ENCODE peak calls at places on chromosomes 7 and 10, in five cellular contexts. One of them, this sample, is unnamed.

GRCh38 chr10:121823993-121824463 is 103.8 kb downstream of the ATE1 start:
- DNase-seq in HS-5: peak
- DNase-seq in hippocampal formation: no peak
- DNase-seq in activated T-helper 1 cell treated with anti-CD3 and anti-CD28 coated beads, Interleukin-12 subunit alpha, Interleukin-12 subunit beta, Interleukin-2, Interleukin-4 antibody, amounts not matched to agents 30 ng/mL and 10 ng/mL and 1 ng/mL, durations not matched to agents 14 hours and 24 hours and 36 hours: no peak
- DNase-seq in stimulated activated CD4-positive, alpha-beta T cell treated with anti-CD3 and anti-CD28 coated beads, Interleukin-1b, Interleukin-23, amount 100 ng/mL, for 1 hour: no peak
- DNase-seq in this sample: peak

GRCh38 chr10:133087679-133088523 is at the start of gene ADGRA1:
- DNase-seq in HS-5: no peak
- DNase-seq in activated T-helper 1 cell treated with anti-CD3 and anti-CD28 coated beads, Interleukin-12 subunit alpha, Interleukin-12 subunit beta, Interleukin-2, Interleukin-4 antibody, amounts not matched to agents 30 ng/mL and 10 ng/mL and 1 ng/mL, durations not matched to agents 14 hours and 24 hours and 36 hours: no peak
- DNase-seq in stimulated activated CD4-positive, alpha-beta T cell treated with anti-CD3 and anti-CD28 coated beads, Interleukin-1b, Interleukin-23, amount 100 ng/mL, for 1 hour: no peak
- DNase-seq in hippocampal formation: peak
- DNase-seq in this sample: peak

GRCh38 chr10:122263971-122264370 is 7.1 kb upstream of the BTBD16 start:
- DNase-seq in hippocampal formation: no peak
- DNase-seq in HS-5: peak
- DNase-seq in stimulated activated CD4-positive, alpha-beta T cell treated with anti-CD3 and anti-CD28 coated beads, Interleukin-1b, Interleukin-23, amount 100 ng/mL, for 1 hour: no peak
- DNase-seq in activated T-helper 1 cell treated with anti-CD3 and anti-CD28 coated beads, Interleukin-12 subunit alpha, Interleukin-12 subunit beta, Interleukin-2, Interleukin-4 antibody, amounts not matched to agents 30 ng/mL and 10 ng/mL and 1 ng/mL, durations not matched to agents 14 hours and 24 hours and 36 hours: no peak
- DNase-seq in this sample: peak

GRCh38 chr7:137940656-137941518 is 61.0 kb downstream of the CREB3L2 start:
- DNase-seq in HS-5: no peak
- DNase-seq in hippocampal formation: no peak
- DNase-seq in activated T-helper 1 cell treated with anti-CD3 and anti-CD28 coated beads, Interleukin-12 subunit alpha, Interleukin-12 subunit beta, Interleukin-2, Interleukin-4 antibody, amounts not matched to agents 30 ng/mL and 10 ng/mL and 1 ng/mL, durations not matched to agents 14 hours and 24 hours and 36 hours: no peak
- DNase-seq in stimulated activated CD4-positive, alpha-beta T cell treated with anti-CD3 and anti-CD28 coated beads, Interleukin-1b, Interleukin-23, amount 100 ng/mL, for 1 hour: no peak
- DNase-seq in this sample: no peak

GRCh38 chr7:44064791-44065430 is 456 bp downstream of the PGAM2 start:
- DNase-seq in activated T-helper 1 cell treated with anti-CD3 and anti-CD28 coated beads, Interleukin-12 subunit alpha, Interleukin-12 subunit beta, Interleukin-2, Interleukin-4 antibody, amounts not matched to agents 30 ng/mL and 10 ng/mL and 1 ng/mL, durations not matched to agents 14 hours and 24 hours and 36 hours: no peak
- DNase-seq in stimulated activated CD4-positive, alpha-beta T cell treated with anti-CD3 and anti-CD28 coated beads, Interleukin-1b, Interleukin-23, amount 100 ng/mL, for 1 hour: no peak
- DNase-seq in HS-5: no peak
- DNase-seq in hippocampal formation: no peak
- DNase-seq in this sample: no peak

GRCh38 chr7:25026156-25026555 is 46.2 kb upstream of the OSBPL3 start:
- DNase-seq in activated T-helper 1 cell treated with anti-CD3 and anti-CD28 coated beads, Interleukin-12 subunit alpha, Interleukin-12 subunit beta, Interleukin-2, Interleukin-4 antibody, amounts not matched to agents 30 ng/mL and 10 ng/mL and 1 ng/mL, durations not matched to agents 14 hours and 24 hours and 36 hours: no peak
- DNase-seq in HS-5: no peak
- DNase-seq in hippocampal formation: no peak
- DNase-seq in stimulated activated CD4-positive, alpha-beta T cell treated with anti-CD3 and anti-CD28 coated beads, Interleukin-1b, Interleukin-23, amount 100 ng/mL, for 1 hour: no peak
- DNase-seq in this sample: no peak

GRCh38 chr7:74287303-74288033 is 1.7 kb upstream of the CLIP2 start:
- DNase-seq in stimulated activated CD4-positive, alpha-beta T cell treated with anti-CD3 and anti-CD28 coated beads, Interleukin-1b, Interleukin-23, amount 100 ng/mL, for 1 hour: no peak
- DNase-seq in activated T-helper 1 cell treated with anti-CD3 and anti-CD28 coated beads, Interleukin-12 subunit alpha, Interleukin-12 subunit beta, Interleukin-2, Interleukin-4 antibody, amounts not matched to agents 30 ng/mL and 10 ng/mL and 1 ng/mL, durations not matched to agents 14 hours and 24 hours and 36 hours: no peak
- DNase-seq in HS-5: no peak
- DNase-seq in hippocampal formation: no peak
- DNase-seq in this sample: no peak

GRCh38 chr7:103336781-103337180 is 7.8 kb downstream of the DNAJC2 start:
- DNase-seq in HS-5: no peak
- DNase-seq in stimulated activated CD4-positive, alpha-beta T cell treated with anti-CD3 and anti-CD28 coated beads, Interleukin-1b, Interleukin-23, amount 100 ng/mL, for 1 hour: no peak
- DNase-seq in hippocampal formation: no peak
- DNase-seq in activated T-helper 1 cell treated with anti-CD3 and anti-CD28 coated beads, Interleukin-12 subunit alpha, Interleukin-12 subunit beta, Interleukin-2, Interleukin-4 antibody, amounts not matched to agents 30 ng/mL and 10 ng/mL and 1 ng/mL, durations not matched to agents 14 hours and 24 hours and 36 hours: no peak
- DNase-seq in this sample: no peak

GRCh38 chr7:54960517-54960916 is 58.3 kb upstream of the EGFR start:
- DNase-seq in stimulated activated CD4-positive, alpha-beta T cell treated with anti-CD3 and anti-CD28 coated beads, Interleukin-1b, Interleukin-23, amount 100 ng/mL, for 1 hour: no peak
- DNase-seq in activated T-helper 1 cell treated with anti-CD3 and anti-CD28 coated beads, Interleukin-12 subunit alpha, Interleukin-12 subunit beta, Interleukin-2, Interleukin-4 antibody, amounts not matched to agents 30 ng/mL and 10 ng/mL and 1 ng/mL, durations not matched to agents 14 hours and 24 hours and 36 hours: no peak
- DNase-seq in HS-5: peak
- DNase-seq in hippocampal formation: no peak
- DNase-seq in this sample: peak

GRCh38 chr7:86653919-86654659 is 10.4 kb downstream of the GRM3 start:
- DNase-seq in HS-5: no peak
- DNase-seq in stimulated activated CD4-positive, alpha-beta T cell treated with anti-CD3 and anti-CD28 coated beads, Interleukin-1b, Interleukin-23, amount 100 ng/mL, for 1 hour: no peak
- DNase-seq in activated T-helper 1 cell treated with anti-CD3 and anti-CD28 coated beads, Interleukin-12 subunit alpha, Interleukin-12 subunit beta, Interleukin-2, Interleukin-4 antibody, amounts not matched to agents 30 ng/mL and 10 ng/mL and 1 ng/mL, durations not matched to agents 14 hours and 24 hours and 36 hours: no peak
- DNase-seq in hippocampal formation: peak
- DNase-seq in this sample: no peak

GRCh38 chr7:33776791-33777190 is 128.5 kb upstream of the BMPER start:
- DNase-seq in activated T-helper 1 cell treated with anti-CD3 and anti-CD28 coated beads, Interleukin-12 subunit alpha, Interleukin-12 subunit beta, Interleukin-2, Interleukin-4 antibody, amounts not matched to agents 30 ng/mL and 10 ng/mL and 1 ng/mL, durations not matched to agents 14 hours and 24 hours and 36 hours: no peak
- DNase-seq in HS-5: no peak
- DNase-seq in stimulated activated CD4-positive, alpha-beta T cell treated with anti-CD3 and anti-CD28 coated beads, Interleukin-1b, Interleukin-23, amount 100 ng/mL, for 1 hour: no peak
- DNase-seq in hippocampal formation: no peak
- DNase-seq in this sample: peak

GRCh38 chr7:151429555-151430331 is 10.2 kb downstream of the CRYGN start:
- DNase-seq in HS-5: no peak
- DNase-seq in activated T-helper 1 cell treated with anti-CD3 and anti-CD28 coated beads, Interleukin-12 subunit alpha, Interleukin-12 subunit beta, Interleukin-2, Interleukin-4 antibody, amounts not matched to agents 30 ng/mL and 10 ng/mL and 1 ng/mL, durations not matched to agents 14 hours and 24 hours and 36 hours: peak
- DNase-seq in hippocampal formation: no peak
- DNase-seq in stimulated activated CD4-positive, alpha-beta T cell treated with anti-CD3 and anti-CD28 coated beads, Interleukin-1b, Interleukin-23, amount 100 ng/mL, for 1 hour: no peak
- DNase-seq in this sample: no peak

GRCh38 chr7:43372656-43373355 is 210.1 kb upstream of the STK17A start:
- DNase-seq in HS-5: no peak
- DNase-seq in stimulated activated CD4-positive, alpha-beta T cell treated with anti-CD3 and anti-CD28 coated beads, Interleukin-1b, Interleukin-23, amount 100 ng/mL, for 1 hour: no peak
- DNase-seq in hippocampal formation: no peak
- DNase-seq in activated T-helper 1 cell treated with anti-CD3 and anti-CD28 coated beads, Interleukin-12 subunit alpha, Interleukin-12 subunit beta, Interleukin-2, Interleukin-4 antibody, amounts not matched to agents 30 ng/mL and 10 ng/mL and 1 ng/mL, durations not matched to agents 14 hours and 24 hours and 36 hours: no peak
- DNase-seq in this sample: peak